ENCODE peak calls at places on chromosomes 13 and 19, in six cellular contexts. One of them, this sample, is unnamed.
A peak's percentile ranks its signal among the peaks of the same experiment; 100 is the strongest.

GRCh38 chr13:67048793-67049150 is 181.4 kb downstream of the PCDH9 start:
- DNase-seq in posterior cingulate gyrus: no peak
- DNase-seq in OCI-LY7: no peak
- DNase-seq in T-helper 17 cell: no peak
- DNase-seq in endothelial cell: no peak
- DNase-seq in left cardiac atrium: no peak
- DNase-seq in this sample: no peak

GRCh38 chr13:60146491-60146890 is 17.2 kb downstream of the DIAPH3 start:
- DNase-seq in endothelial cell: no peak
- DNase-seq in posterior cingulate gyrus: no peak
- DNase-seq in T-helper 17 cell: no peak
- DNase-seq in left cardiac atrium: no peak
- DNase-seq in OCI-LY7: no peak
- DNase-seq in this sample: no peak

GRCh38 chr19:741506-742131 is 9.3 kb upstream of the MISP start:
- DNase-seq in posterior cingulate gyrus: no peak
- DNase-seq in T-helper 17 cell: no peak
- DNase-seq in left cardiac atrium: no peak
- DNase-seq in OCI-LY7: peak; percentile 51
- DNase-seq in endothelial cell: peak; percentile 34
- DNase-seq in this sample: no peak

GRCh38 chr13:41543664-41544300 is 86.4 kb downstream of the RGCC start:
- DNase-seq in endothelial cell: no peak
- DNase-seq in left cardiac atrium: no peak
- DNase-seq in posterior cingulate gyrus: no peak
- DNase-seq in OCI-LY7: no peak
- DNase-seq in T-helper 17 cell: no peak
- DNase-seq in this sample: no peak

GRCh38 chr13:23750383-23751121 is 138.6 kb downstream of the MIPEP start:
- DNase-seq in T-helper 17 cell: no peak
- DNase-seq in OCI-LY7: no peak
- DNase-seq in left cardiac atrium: no peak
- DNase-seq in posterior cingulate gyrus: no peak
- DNase-seq in endothelial cell: no peak
- DNase-seq in this sample: no peak

GRCh38 chr13:101545521-101545920 is 93.0 kb downstream of the ITGBL1 start:
- DNase-seq in T-helper 17 cell: no peak
- DNase-seq in OCI-LY7: no peak
- DNase-seq in endothelial cell: no peak
- DNase-seq in posterior cingulate gyrus: no peak
- DNase-seq in left cardiac atrium: no peak
- DNase-seq in this sample: no peak

GRCh38 chr13:25847145-25847544 is 204.7 kb downstream of the SHISA2 start:
- DNase-seq in posterior cingulate gyrus: no peak
- DNase-seq in OCI-LY7: no peak
- DNase-seq in endothelial cell: no peak
- DNase-seq in left cardiac atrium: no peak
- DNase-seq in T-helper 17 cell: no peak
- DNase-seq in this sample: no peak

GRCh38 chr13:113815151-113816058 is 48.5 kb downstream of the GAS6 start:
- DNase-seq in T-helper 17 cell: no peak
- DNase-seq in OCI-LY7: peak; percentile 84
- DNase-seq in endothelial cell: no peak
- DNase-seq in posterior cingulate gyrus: no peak
- DNase-seq in left cardiac atrium: no peak
- DNase-seq in this sample: no peak

GRCh38 chr13:111153977-111154332 is 38.8 kb downstream of the ARHGEF7 start:
- DNase-seq in left cardiac atrium: no peak
- DNase-seq in T-helper 17 cell: no peak
- DNase-seq in endothelial cell: no peak
- DNase-seq in OCI-LY7: peak; percentile 34
- DNase-seq in posterior cingulate gyrus: peak; percentile 88
- DNase-seq in this sample: no peak

GRCh38 chr19:19662866-19663291 is 597 bp downstream of the ATP13A1 start:
- DNase-seq in left cardiac atrium: no peak
- DNase-seq in endothelial cell: peak; percentile 37
- DNase-seq in posterior cingulate gyrus: no peak
- DNase-seq in OCI-LY7: no peak
- DNase-seq in T-helper 17 cell: no peak
- DNase-seq in this sample: no peak

GRCh38 chr19:29614046-29614445 is 8.0 kb downstream of the POP4 start:
- DNase-seq in T-helper 17 cell: no peak
- DNase-seq in endothelial cell: no peak
- DNase-seq in OCI-LY7: no peak
- DNase-seq in posterior cingulate gyrus: peak; percentile 68
- DNase-seq in left cardiac atrium: no peak
- DNase-seq in this sample: no peak

GRCh38 chr13:110227864-110228643 is 78.9 kb downstream of the COL4A1 start:
- DNase-seq in OCI-LY7: no peak
- DNase-seq in posterior cingulate gyrus: peak; percentile 46
- DNase-seq in left cardiac atrium: no peak
- DNase-seq in T-helper 17 cell: no peak
- DNase-seq in endothelial cell: no peak
- DNase-seq in this sample: no peak

GRCh38 chr19:31254611-31255010 is 94.6 kb downstream of the TSHZ3 start:
- DNase-seq in left cardiac atrium: no peak
- DNase-seq in posterior cingulate gyrus: no peak
- DNase-seq in T-helper 17 cell: no peak
- DNase-seq in OCI-LY7: no peak
- DNase-seq in endothelial cell: no peak
- DNase-seq in this sample: no peak

GRCh38 chr19:9342610-9343304 is 18.8 kb downstream of the ZNF559 start:
- DNase-seq in OCI-LY7: no peak
- DNase-seq in T-helper 17 cell: no peak
- DNase-seq in left cardiac atrium: no peak
- DNase-seq in posterior cingulate gyrus: no peak
- DNase-seq in endothelial cell: no peak
- DNase-seq in this sample: no peak

GRCh38 chr19:10390652-10391286 is 10.4 kb upstream of the TYK2 start:
- DNase-seq in T-helper 17 cell: peak; percentile 49
- DNase-seq in endothelial cell: peak; percentile 72
- DNase-seq in OCI-LY7: peak; percentile 79
- DNase-seq in left cardiac atrium: peak; percentile 65
- DNase-seq in posterior cingulate gyrus: peak; percentile 92
- DNase-seq in this sample: peak; percentile 34

GRCh38 chr13:41707192-41707858 is 250.0 kb downstream of the RGCC start:
- DNase-seq in OCI-LY7: no peak
- DNase-seq in posterior cingulate gyrus: no peak
- DNase-seq in left cardiac atrium: no peak
- DNase-seq in endothelial cell: no peak
- DNase-seq in T-helper 17 cell: no peak
- DNase-seq in this sample: no peak

GRCh38 chr19:6481541-6482342 is at the start of gene DENND1C:
- DNase-seq in OCI-LY7: peak; percentile 88
- DNase-seq in left cardiac atrium: no peak
- DNase-seq in T-helper 17 cell: peak; percentile 45
- DNase-seq in endothelial cell: peak; percentile 61
- DNase-seq in posterior cingulate gyrus: peak; percentile 92
- DNase-seq in this sample: no peak

GRCh38 chr13:103315701-103316100 is 249.5 kb upstream of the SLC10A2 start:
- DNase-seq in T-helper 17 cell: no peak
- DNase-seq in endothelial cell: no peak
- DNase-seq in OCI-LY7: no peak
- DNase-seq in left cardiac atrium: no peak
- DNase-seq in posterior cingulate gyrus: no peak
- DNase-seq in this sample: no peak

GRCh38 chr13:100517135-100517534 is 71.5 kb downstream of the GGACT start:
- DNase-seq in posterior cingulate gyrus: no peak
- DNase-seq in OCI-LY7: no peak
- DNase-seq in endothelial cell: no peak
- DNase-seq in T-helper 17 cell: no peak
- DNase-seq in left cardiac atrium: no peak
- DNase-seq in this sample: no peak

GRCh38 chr19:45473366-45474190 is 5.8 kb downstream of the FOSB start:
- DNase-seq in endothelial cell: no peak
- DNase-seq in OCI-LY7: no peak
- DNase-seq in T-helper 17 cell: no peak
- DNase-seq in left cardiac atrium: no peak
- DNase-seq in posterior cingulate gyrus: no peak
- DNase-seq in this sample: no peak

GRCh38 chr13:84431646-84432045 is 549.4 kb upstream of the SLITRK1 start:
- DNase-seq in left cardiac atrium: no peak
- DNase-seq in endothelial cell: no peak
- DNase-seq in posterior cingulate gyrus: no peak
- DNase-seq in T-helper 17 cell: no peak
- DNase-seq in OCI-LY7: no peak
- DNase-seq in this sample: no peak

GRCh38 chr13:26222523-26223046 is 471 bp upstream of the RNF6 start:
- DNase-seq in posterior cingulate gyrus: peak; percentile 71
- DNase-seq in endothelial cell: no peak
- DNase-seq in T-helper 17 cell: no peak
- DNase-seq in OCI-LY7: no peak
- DNase-seq in left cardiac atrium: no peak
- DNase-seq in this sample: peak; percentile 81

GRCh38 chr19:13018037-13018914 is 23.0 kb downstream of the NFIX start:
- DNase-seq in endothelial cell: no peak
- DNase-seq in posterior cingulate gyrus: peak; percentile 94
- DNase-seq in left cardiac atrium: peak; percentile 75
- DNase-seq in OCI-LY7: no peak
- DNase-seq in T-helper 17 cell: no peak
- DNase-seq in this sample: peak; percentile 75

GRCh38 chr19:43610493-43610892 is 1.4 kb upstream of the SRRM5 start:
- DNase-seq in T-helper 17 cell: no peak
- DNase-seq in posterior cingulate gyrus: no peak
- DNase-seq in OCI-LY7: no peak
- DNase-seq in left cardiac atrium: no peak
- DNase-seq in endothelial cell: no peak
- DNase-seq in this sample: no peak

GRCh38 chr19:982567-983170 is 1.5 kb upstream of the WDR18 start:
- DNase-seq in OCI-LY7: peak; percentile 80
- DNase-seq in T-helper 17 cell: peak; percentile 68
- DNase-seq in endothelial cell: peak; percentile 91
- DNase-seq in posterior cingulate gyrus: peak; percentile 96
- DNase-seq in left cardiac atrium: peak; percentile 75
- DNase-seq in this sample: peak; percentile 22

This sample was measured in hippocampal formation.